ENCODE peak calls at places on chromosomes 11 and 22, in five cellular contexts. I is AG09319; T is stimulated activated CD8-positive, alpha-beta memory T cell treated with anti-CD3 and anti-CD28 coated beads, Interleukin-15, amount 100 ng/mL, for 24 hours; M is suprapubic skin; Q is stimulated activated CD4-positive, alpha-beta T cell treated with anti-CD3 and anti-CD28 coated beads, TNF-alpha, amount 100 ng/mL, for 48 hours. V is an unnamed sample.

GRCh38 chr11:44221992-44222391 is 87.9 kb downstream of the ALX4 start:
- DNase-seq in I (no peak), T (no peak), M (no peak), Q (no peak), V (no peak)

GRCh38 chr22:22138915-22139314 is 105.7 kb upstream of the VPREB1 start:
- DNase-seq in I (no peak), T (no peak), M (no peak), Q (no peak), V (no peak)

GRCh38 chr22:21094911-21095772 is 49.4 kb downstream of the LRRC74B start:
- DNase-seq in I (no peak), T (no peak), M (no peak), Q (no peak), V (no peak)

GRCh38 chr22:37115032-37115431 is 5.5 kb upstream of the TMPRSS6 start:
- DNase-seq in I (no peak), T (no peak), M (no peak), Q (no peak), V (no peak)

GRCh38 chr11:117438371-117439000 is 110.8 kb downstream of the CEP164 start:
- DNase-seq in I (no peak), T (no peak), M (no peak), Q (peak), V (no peak)

GRCh38 chr11:70882716-70883085 is 369.7 kb downstream of the SHANK2 start:
- DNase-seq in I (no peak), T (no peak), M (no peak), Q (no peak), V (no peak)

GRCh38 chr11:83157755-83158473 is 983 bp downstream of the PCF11 start:
- DNase-seq in I (no peak), T (peak), M (peak), Q (no peak), V (no peak)

GRCh38 chr11:82046778-82047177 is 686.9 kb downstream of the FAM181B start:
- DNase-seq in I (no peak), T (no peak), M (no peak), Q (no peak), V (no peak)